ENCODE peak calls at places on chromosomes 11 and 22, in five cellular contexts. P, O, S, A and M are unnamed samples. For H3K9me3, the result is how much of the 10 kb centered on the place peaks cover.

GRCh38 chr22:19891350-19892248 is 36.9 kb upstream of the GNB1L start:
- DNase-seq in P (no peak), O (peak), S (peak), A (peak), M (no peak)

GRCh38 chr11:124481365-124482323 is 36.1 kb upstream of the OR8B8 start:
- DNase-seq in P (no peak), O (no peak), S (peak), A (peak), M (no peak)

GRCh38 chr11:121930004-121930965 is 185.7 kb downstream of the BLID start:
- DNase-seq in P (no peak), O (no peak), S (peak), A (peak), M (no peak)

GRCh38 chr22:25366408-25366807 is 147.0 kb downstream of the CRYBB2 start:
- DNase-seq in P (no peak), O (no peak), S (no peak), A (no peak), M (no peak)

GRCh38 chr11:115166826-115167225 is 337.4 kb downstream of the CADM1 start:
- DNase-seq in P (no peak), O (no peak), S (no peak), A (no peak), M (no peak)

GRCh38 chr22:25383278-25383820 is 163.9 kb downstream of the CRYBB2 start:
- DNase-seq in P (no peak), O (no peak), S (no peak), A (no peak), M (no peak)

GRCh38 chr11:26062665-26063064 is 269.3 kb upstream of the ANO3 start:
- DNase-seq in P (no peak), O (no peak), S (no peak), A (no peak), M (no peak)

GRCh38 chr11:9568854-9569587 is 4.4 kb upstream of the WEE1 start:
- DNase-seq in P (peak), O (peak), S (peak), A (peak), M (peak)

GRCh38 chr11:61827573-61828378 is at the start of gene FADS2:
- DNase-seq in P (peak), O (peak), S (peak), A (peak), M (peak)

GRCh38 chr22:41578818-41579217 is 10.8 kb downstream of the PMM1 start:
- DNase-seq in P (no peak), O (no peak), S (no peak), A (no peak), M (no peak)

GRCh38 chr11:77351281-77351905 is 49.9 kb upstream of the GDPD4 start:
- DNase-seq in P (no peak), O (no peak), S (peak), A (peak), M (no peak)

GRCh38 chr11:77347962-77348361 is 46.5 kb upstream of the GDPD4 start:
- DNase-seq in P (no peak), O (no peak), S (no peak), A (no peak), M (no peak)

GRCh38 chr11:77353131-77353530 is 51.6 kb upstream of the GDPD4 start:
- DNase-seq in P (no peak), O (no peak), S (no peak), A (no peak), M (no peak)
- H3K9me3 ChIP-seq in P (under half), O (under half), S (under half), A (under half), M (under half)

GRCh38 chr11:2857276-2857675 is 28.3 kb downstream of the CDKN1C start:
- DNase-seq in P (no peak), O (no peak), S (no peak), A (no peak), M (no peak)

GRCh38 chr11:2858995-2859705 is 26.4 kb downstream of the CDKN1C start:
- DNase-seq in P (no peak), O (no peak), S (no peak), A (no peak), M (no peak)

GRCh38 chr11:2859706-2860037 is 25.9 kb downstream of the CDKN1C start:
- DNase-seq in P (no peak), O (no peak), S (no peak), A (no peak), M (no peak)

GRCh38 chr11:2860636-2861035 is 24.9 kb downstream of the CDKN1C start:
- DNase-seq in P (no peak), O (peak), S (peak), A (peak), M (no peak)

DNA sequence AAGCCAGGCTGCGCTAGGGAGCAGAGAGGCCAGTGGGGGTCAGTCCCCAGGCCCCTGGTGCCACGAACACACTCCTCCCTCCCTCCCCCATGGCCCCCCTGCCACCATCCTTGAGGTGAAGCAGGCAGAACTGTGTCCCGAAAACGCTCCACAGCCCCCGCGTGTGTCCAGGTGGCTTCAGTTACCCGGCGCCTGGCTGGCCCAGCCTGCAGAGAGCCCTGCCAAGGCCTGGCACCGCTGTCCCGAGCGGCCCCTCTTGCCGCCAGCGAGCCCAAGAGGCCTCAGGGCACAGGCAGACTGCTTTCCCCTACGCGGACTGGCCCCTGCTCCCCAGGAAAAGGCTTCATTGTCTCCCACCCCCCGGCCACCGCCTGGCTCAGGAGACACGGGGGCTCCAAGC is 27.7 kb downstream of the CDKN1C start:
- DNase-seq in P (no peak), O (no peak), S (no peak), A (no peak), M (no peak)
- TF ChIP-seq CTCF in P (no peak), O (no peak), S (no peak), A (no peak), M (no peak)

DNA sequence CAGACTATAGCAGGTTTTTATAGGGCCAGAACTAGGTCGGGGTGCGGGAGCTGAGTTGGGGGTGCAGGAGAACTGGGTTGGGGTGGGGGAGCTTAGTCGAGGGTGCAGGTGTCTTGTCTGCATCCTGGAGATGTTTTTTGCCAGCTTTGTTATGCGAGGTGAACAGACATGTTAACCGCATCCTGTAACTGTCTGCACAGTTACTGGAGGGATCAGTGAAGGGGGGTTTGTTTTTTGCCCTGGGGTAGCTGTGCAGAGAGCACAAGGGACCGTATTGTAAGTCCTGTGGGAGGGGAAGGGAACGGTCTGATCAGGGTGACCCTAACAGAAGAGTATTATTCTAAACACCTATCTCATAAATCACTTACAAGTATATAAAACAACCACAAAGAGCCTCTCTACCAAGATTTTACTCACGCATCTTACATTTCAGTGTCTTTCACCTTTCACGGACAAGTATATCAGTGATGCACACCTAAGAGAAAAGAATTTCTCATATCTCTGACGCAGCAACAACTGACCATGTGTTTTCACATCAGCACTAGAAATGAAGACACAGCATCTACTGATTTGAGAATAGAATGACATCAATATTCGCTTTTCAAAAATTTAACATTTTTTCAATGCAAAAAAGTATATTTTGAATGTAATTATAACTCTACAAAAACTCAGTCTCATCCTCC is 20.8 kb downstream of the ZNF195 start:
- DNase-seq in P (no peak), O (no peak), S (no peak), A (no peak), M (no peak)
- H3K9me3 ChIP-seq in P (half or more), O (under half), S (half or more), A (under half), M (half or more)

DNA sequence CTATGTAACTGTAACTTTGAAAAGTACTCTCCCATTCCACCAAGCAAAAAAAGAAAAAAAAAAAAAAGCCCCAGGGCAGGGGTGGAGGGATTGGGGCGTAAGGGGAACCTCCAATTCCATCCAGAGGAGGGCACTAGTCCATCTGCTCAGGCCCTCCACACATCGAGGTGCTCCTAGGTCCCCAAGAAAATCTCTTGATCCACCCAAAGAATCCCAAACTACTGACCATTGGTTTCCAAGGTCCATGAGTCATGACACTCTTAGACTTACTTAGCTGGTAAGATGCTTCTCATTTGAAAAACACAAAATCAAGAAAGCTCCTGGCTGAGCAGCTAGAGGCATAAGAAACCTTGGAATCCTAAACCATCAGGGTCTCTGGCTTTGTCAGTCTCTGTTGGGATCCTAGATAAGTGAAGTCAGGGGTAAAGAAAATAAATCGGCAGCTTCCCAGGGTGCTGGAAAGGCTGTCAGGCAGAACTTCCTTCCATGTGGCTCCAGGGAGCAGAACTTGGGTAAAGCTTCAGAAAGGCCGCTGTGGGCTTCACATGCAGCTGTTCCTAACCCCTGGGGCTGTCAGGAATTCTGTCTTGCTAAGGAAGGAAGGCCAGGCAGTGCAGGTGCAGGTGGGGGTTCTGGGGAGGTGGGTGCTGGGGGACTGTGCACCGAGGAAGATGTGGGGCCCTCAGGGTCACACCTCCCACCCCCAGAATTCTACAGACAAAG is 49.4 kb upstream of the ADA2 start:
- DNase-seq in P (no peak), O (no peak), S (no peak), A (no peak), M (no peak)
- TF ChIP-seq CTCF in P (peak), O (no peak), S (no peak), A (peak), M (peak)

GRCh38 chr11:13007702-13008435 is 1.2 kb upstream of the RASSF10 start:
- DNase-seq in P (no peak), O (no peak), S (no peak), A (no peak), M (no peak)

GRCh38 chr11:13000721-13001120 is 8.4 kb upstream of the RASSF10 start:
- DNase-seq in P (no peak), O (no peak), S (no peak), A (no peak), M (no peak)

GRCh38 chr11:13000116-13000515 is 9.0 kb upstream of the RASSF10 start:
- DNase-seq in P (no peak), O (no peak), S (no peak), A (no peak), M (no peak)

GRCh38 chr11:13007182-13007581 is 1.9 kb upstream of the RASSF10 start:
- DNase-seq in P (no peak), O (no peak), S (no peak), A (no peak), M (no peak)

DNA sequence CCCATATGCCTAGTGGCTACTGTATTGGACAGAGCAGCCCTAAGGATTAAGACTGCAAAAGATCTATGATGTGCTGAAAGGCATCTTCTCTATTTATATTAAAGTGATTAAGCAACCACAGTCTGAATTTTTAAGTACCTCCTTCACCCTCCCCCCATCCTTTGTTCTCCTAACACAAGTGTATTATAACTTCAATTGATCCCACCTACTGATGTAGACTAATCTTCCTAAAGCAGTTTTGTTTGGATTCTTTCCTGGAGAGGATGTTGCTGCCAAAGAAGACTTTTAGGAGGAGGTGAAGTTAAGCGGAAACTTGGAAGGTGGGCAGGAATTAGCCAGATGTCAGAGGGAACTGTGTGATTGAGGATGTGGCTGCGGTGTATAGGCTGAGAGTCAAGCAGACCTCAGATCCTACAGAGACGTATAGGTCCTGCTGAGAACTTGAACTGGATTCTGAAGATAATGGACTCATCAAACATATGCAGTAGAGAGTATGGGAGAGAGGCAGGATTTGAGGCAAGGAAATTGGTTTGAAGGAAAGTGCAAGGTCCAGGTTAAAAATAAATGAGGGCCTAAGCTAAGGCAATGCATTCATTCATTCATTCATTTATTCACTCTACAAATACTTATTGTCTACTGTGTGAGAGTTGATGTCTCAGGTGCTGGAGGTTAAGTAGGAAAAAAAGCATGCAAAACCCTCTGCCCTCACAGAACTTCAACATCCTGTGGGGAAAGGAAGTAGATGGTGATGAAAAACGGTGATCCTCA is 5.2 kb upstream of the RASSF10 start:
- DNase-seq in P (no peak), O (no peak), S (no peak), A (no peak), M (no peak)
- H3K9me3 ChIP-seq in P (under half), O (under half), S (under half), A (under half), M (under half)

DNA sequence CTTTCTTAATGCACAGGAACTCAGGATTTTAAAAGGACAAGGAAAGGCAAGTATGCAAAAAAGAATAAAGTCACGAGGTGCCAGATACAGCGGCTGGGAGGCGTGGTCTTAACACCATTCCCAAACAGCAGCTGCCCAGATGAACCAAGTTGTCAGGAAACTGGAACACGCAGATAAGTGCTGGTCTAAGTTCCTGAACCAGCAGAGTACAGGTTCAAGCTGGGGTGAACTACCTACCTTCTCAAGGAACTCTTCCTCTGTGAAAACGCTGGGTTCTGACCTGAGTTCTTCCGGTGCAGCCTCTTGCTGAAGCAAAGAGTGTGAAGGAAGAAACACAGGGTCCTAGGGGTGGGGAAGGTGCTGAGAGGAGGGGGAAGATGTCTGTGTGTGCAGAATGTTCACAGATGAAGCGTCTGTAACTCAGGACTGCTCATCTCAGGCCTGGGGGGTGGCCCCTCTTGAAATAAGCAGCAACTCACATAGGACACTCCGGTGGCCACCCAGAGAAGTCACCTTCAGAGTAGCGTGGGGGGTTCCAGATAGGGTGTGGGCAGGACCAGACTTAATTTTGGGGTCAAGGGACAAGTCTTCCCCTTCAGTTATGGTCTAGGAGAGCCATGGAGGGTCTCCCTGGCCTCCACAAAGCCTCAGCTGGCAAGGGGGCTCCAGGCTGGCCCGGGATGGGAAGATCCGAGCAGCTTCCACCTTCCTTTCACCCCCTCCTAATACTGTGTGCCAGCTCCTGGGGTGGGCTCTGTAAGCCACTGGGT is 3.2 kb downstream of the TPST2 start:
- DNase-seq in P (no peak), O (no peak), S (no peak), A (peak), M (peak)
- TF ChIP-seq CTCF in P (no peak), O (no peak), S (no peak), A (no peak), M (no peak)

DNA sequence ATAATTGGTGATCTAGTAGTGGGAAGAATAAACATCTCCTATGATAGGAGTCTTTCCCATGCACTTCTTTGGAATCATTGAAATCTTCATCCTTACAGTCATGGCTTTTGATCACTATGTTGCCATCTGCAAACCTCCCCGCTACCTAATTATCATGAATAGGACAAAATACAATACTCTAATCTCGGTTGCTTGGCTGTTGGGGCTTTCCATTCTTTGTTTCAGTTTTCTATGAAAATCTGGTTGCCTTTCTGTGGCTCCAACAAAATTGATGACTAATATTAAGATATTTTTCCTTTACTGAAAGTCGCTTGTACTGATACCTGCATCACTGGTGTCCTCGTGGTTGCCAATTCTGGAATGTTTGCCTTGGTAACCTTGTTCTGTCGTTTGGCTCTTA is 11.9 kb downstream of the OR4C6 start:
- DNase-seq in P (no peak), O (no peak), S (no peak), A (no peak), M (no peak)
- H3K9me3 ChIP-seq in P (under half), O (under half), S (under half), A (under half), M (under half)

GRCh38 chr22:35548762-35549106 is 8.1 kb downstream of the RASD2 start:
- DNase-seq in P (no peak), O (no peak), S (no peak), A (no peak), M (no peak)

GRCh38 chr22:35546886-35547285 is 6.3 kb downstream of the RASD2 start:
- DNase-seq in P (no peak), O (no peak), S (no peak), A (no peak), M (no peak)

GRCh38 chr22:35549338-35549737 is 8.7 kb downstream of the RASD2 start:
- DNase-seq in P (peak), O (no peak), S (no peak), A (no peak), M (peak)

GRCh38 chr22:35544810-35545209 is 4.2 kb downstream of the RASD2 start:
- DNase-seq in P (peak), O (no peak), S (no peak), A (no peak), M (no peak)

DNA sequence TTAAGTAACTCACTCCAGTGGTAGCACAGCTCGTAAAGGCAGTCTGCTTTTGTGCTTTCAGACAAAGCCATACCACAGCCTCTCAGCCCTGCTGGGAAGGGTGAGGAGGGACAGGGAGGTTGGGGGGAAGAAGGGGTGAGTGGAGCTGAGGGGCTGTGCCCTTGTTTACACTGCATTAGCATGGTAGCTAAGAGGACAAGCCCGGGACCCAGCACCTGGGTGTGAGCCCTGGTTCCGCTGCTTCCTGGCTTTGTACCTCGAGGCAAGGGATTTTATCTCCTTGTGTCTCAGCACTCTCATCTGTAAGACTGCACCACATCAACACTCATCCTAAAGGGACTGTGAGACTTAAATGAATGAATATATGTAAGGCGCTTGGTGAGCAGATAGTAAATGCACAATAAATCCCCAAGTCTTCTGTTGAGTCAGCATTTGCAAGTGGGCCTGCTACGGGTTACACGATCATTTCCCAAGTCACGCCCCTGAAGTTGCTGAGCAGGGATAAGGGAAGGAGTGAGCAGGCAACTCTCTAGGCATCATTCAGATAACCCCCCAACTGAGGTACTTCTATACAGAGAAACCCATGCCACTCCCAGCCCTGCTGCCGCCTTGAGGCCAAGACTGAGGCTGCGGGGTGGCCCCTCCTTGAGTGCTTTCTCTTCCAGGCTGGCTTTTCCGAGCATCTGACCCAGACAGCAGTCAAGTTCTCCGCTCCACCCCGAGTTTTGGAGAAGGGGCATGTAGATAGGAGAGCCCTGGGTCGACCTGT is 7.5 kb downstream of the RASD2 start:
- DNase-seq in P (no peak), O (no peak), S (no peak), A (no peak), M (no peak)
- TF ChIP-seq CTCF in P (no peak), O (no peak), S (peak), A (peak), M (no peak)

GRCh38 chr22:49264696-49265095 is 563.0 kb downstream of the BRD1 start:
- DNase-seq in P (no peak), O (no peak), S (no peak), A (no peak), M (no peak)
- H3K9me3 ChIP-seq in P (under half), O (under half), S (under half), A (under half), M (under half)